ENCODE peak calls at places on chromosomes 16 and 17, in eight cellular contexts. A is NCI-H1092 treated with DMSO at 0.1 percent for 48 hours; L is CD4-positive, alpha-beta memory T cell; Z is stimulated activated CD8-positive, alpha-beta memory T cell treated with anti-CD3 and anti-CD28 coated beads, Interleukin-7, amount 100 ng/mL, for 1 hour; C is astrocyte of the spinal cord; O is caudate nucleus; K is Caki2; Q is type B pancreatic cell. B is an unnamed sample.

GRCh38 chr17:80682372-80682771 is 137.7 kb downstream of the RPTOR start:
- DNase-seq in A (no peak), L (no peak), Z (no peak), C (no peak), O (no peak), K (no peak), Q (no peak), B (no peak)

GRCh38 chr16:59459811-59460210 is 725.7 kb upstream of the GOT2 start:
- DNase-seq in A (no peak), L (no peak), Z (no peak), C (peak), O (no peak), K (no peak), Q (no peak), B (no peak)

GRCh38 chr17:80099291-80100034 is 1.9 kb upstream of the GAA start:
- DNase-seq in A (no peak), L (no peak), Z (no peak), C (no peak), O (no peak), K (no peak), Q (no peak), B (no peak)

GRCh38 chr17:10075919-10076318 is 122.5 kb downstream of the GAS7 start:
- DNase-seq in A (no peak), L (no peak), Z (no peak), C (no peak), O (no peak), K (no peak), Q (no peak), B (no peak)

GRCh38 chr17:72788950-72789585 is 303.4 kb downstream of the SLC39A11 start:
- DNase-seq in A (no peak), L (no peak), Z (no peak), C (peak), O (no peak), K (peak), Q (no peak), B (no peak)

GRCh38 chr17:48639982-48640857 is 14.1 kb upstream of the HOXB9 start:
- DNase-seq in A (no peak), L (no peak), Z (no peak), C (no peak), O (no peak), K (no peak), Q (no peak), B (no peak)

GRCh38 chr17:77470800-77471733 is 330.3 kb downstream of the SEC14L1 start:
- DNase-seq in A (no peak), L (no peak), Z (no peak), C (peak), O (no peak), K (no peak), Q (no peak), B (no peak)

GRCh38 chr16:60031751-60032150 is 1297.6 kb upstream of the GOT2 start:
- DNase-seq in A (no peak), L (no peak), Z (no peak), C (no peak), O (no peak), K (no peak), Q (no peak), B (no peak)

GRCh38 chr17:76845524-76845923 is 22.7 kb upstream of the MGAT5B start:
- DNase-seq in A (no peak), L (no peak), Z (no peak), C (no peak), O (no peak), K (no peak), Q (no peak), B (no peak)

GRCh38 chr17:62781826-62782225 is 26.3 kb downstream of the MARCHF10 start:
- DNase-seq in A (no peak), L (no peak), Z (no peak), C (no peak), O (no peak), K (no peak), Q (no peak), B (no peak)

GRCh38 chr17:35742896-35743477 is 10.1 kb downstream of the GAS2L2 start:
- DNase-seq in A (no peak), L (no peak), Z (no peak), C (no peak), O (no peak), K (no peak), Q (no peak), B (no peak)

GRCh38 chr16:87492721-87493554 is at the start of gene ZCCHC14:
- DNase-seq in A (peak), L (peak), Z (peak), C (peak), O (peak), K (peak), Q (peak), B (peak)

GRCh38 chr16:74651841-74652240 is 14.8 kb downstream of the RFWD3 start:
- DNase-seq in A (no peak), L (no peak), Z (no peak), C (no peak), O (no peak), K (no peak), Q (no peak), B (no peak)

GRCh38 chr17:41403409-41404023 is 6.1 kb upstream of the KRT31 start:
- DNase-seq in A (no peak), L (no peak), Z (no peak), C (peak), O (no peak), K (peak), Q (no peak), B (no peak)

GRCh38 chr16:50196736-50197135 is 43.6 kb downstream of the TENT4B start:
- DNase-seq in A (no peak), L (peak), Z (no peak), C (peak), O (no peak), K (no peak), Q (no peak), B (no peak)

GRCh38 chr16:84518804-84519341 is 14.4 kb upstream of the MEAK7 start:
- DNase-seq in A (peak), L (peak), Z (no peak), C (no peak), O (no peak), K (no peak), Q (no peak), B (no peak)

GRCh38 chr17:78242024-78242742 is 10.8 kb downstream of the TMEM235 start:
- DNase-seq in A (no peak), L (no peak), Z (no peak), C (no peak), O (no peak), K (no peak), Q (no peak), B (no peak)

GRCh38 chr16:4512473-4512872 is 26.1 kb downstream of the CDIP1 start:
- DNase-seq in A (no peak), L (no peak), Z (no peak), C (no peak), O (no peak), K (no peak), Q (no peak), B (no peak)

GRCh38 chr17:39450051-39450450 is 1.0 kb downstream of the MED1 start:
- DNase-seq in A (no peak), L (no peak), Z (no peak), C (no peak), O (no peak), K (no peak), Q (no peak), B (no peak)

GRCh38 chr17:77869041-77869595 is 89.4 kb upstream of the TNRC6C start:
- DNase-seq in A (no peak), L (no peak), Z (no peak), C (no peak), O (no peak), K (no peak), Q (no peak), B (no peak)

GRCh38 chr17:38861399-38861843 is 7.9 kb upstream of the RPL23 start:
- DNase-seq in A (peak), L (no peak), Z (no peak), C (no peak), O (no peak), K (no peak), Q (no peak), B (no peak)

GRCh38 chr16:69520800-69521602 is 44.8 kb upstream of the NFAT5 start:
- DNase-seq in A (no peak), L (no peak), Z (no peak), C (no peak), O (no peak), K (no peak), Q (no peak), B (no peak)

GRCh38 chr16:54282923-54283734 is 3.5 kb downstream of the IRX3 start:
- DNase-seq in A (no peak), L (no peak), Z (no peak), C (no peak), O (no peak), K (no peak), Q (no peak), B (no peak)

GRCh38 chr17:76049239-76049638 is 22.1 kb upstream of the EVPL start:
- DNase-seq in A (no peak), L (no peak), Z (no peak), C (no peak), O (no peak), K (no peak), Q (no peak), B (no peak)

GRCh38 chr16:57756424-57757325 is 21.1 kb downstream of the KATNB1 start:
- DNase-seq in A (no peak), L (no peak), Z (no peak), C (no peak), O (no peak), K (no peak), Q (no peak), B (no peak)

GRCh38 chr16:80993293-80993691 is 13.4 kb downstream of the CMC2 start:
- DNase-seq in A (no peak), L (no peak), Z (no peak), C (peak), O (no peak), K (peak), Q (no peak), B (no peak)

GRCh38 chr17:76527430-76528111 is 9.9 kb downstream of the CYGB start:
- DNase-seq in A (no peak), L (peak), Z (no peak), C (peak), O (no peak), K (no peak), Q (no peak), B (no peak)

GRCh38 chr17:50049636-50050035 is 6.3 kb upstream of the ITGA3 start:
- DNase-seq in A (no peak), L (no peak), Z (no peak), C (no peak), O (no peak), K (peak), Q (no peak), B (no peak)

GRCh38 chr17:43215341-43215740 is 3.7 kb downstream of the TMEM106A start:
- DNase-seq in A (no peak), L (no peak), Z (no peak), C (no peak), O (no peak), K (no peak), Q (no peak), B (no peak)

GRCh38 chr16:2827831-2828520 is 2.1 kb upstream of the ZG16B start:
- DNase-seq in A (no peak), L (no peak), Z (no peak), C (no peak), O (no peak), K (no peak), Q (no peak), B (no peak)

GRCh38 chr16:719815-720506 is 985 bp upstream of the ANTKMT start:
- DNase-seq in A (peak), L (no peak), Z (no peak), C (no peak), O (no peak), K (peak), Q (no peak), B (no peak)

GRCh38 chr16:23836404-23837291 is 865 bp downstream of the PRKCB start:
- DNase-seq in A (no peak), L (peak), Z (peak), C (no peak), O (no peak), K (no peak), Q (no peak), B (no peak)

GRCh38 chr17:78535285-78536197 is 41.7 kb downstream of the DNAH17 start:
- DNase-seq in A (peak), L (peak), Z (no peak), C (no peak), O (no peak), K (no peak), Q (no peak), B (no peak)

GRCh38 chr17:44062871-44063270 is 3.6 kb downstream of the LSM12 start:
- DNase-seq in A (no peak), L (no peak), Z (no peak), C (no peak), O (no peak), K (no peak), Q (no peak), B (no peak)

GRCh38 chr17:10127819-10128375 is 70.5 kb downstream of the GAS7 start:
- DNase-seq in A (no peak), L (no peak), Z (no peak), C (peak), O (no peak), K (no peak), Q (no peak), B (no peak)

GRCh38 chr17:72562628-72563188 is 441.9 kb downstream of the SOX9 start:
- DNase-seq in A (no peak), L (no peak), Z (no peak), C (no peak), O (no peak), K (no peak), Q (no peak), B (no peak)

B was measured in cortex of kidney.